ENCODE peak calls at places on chromosomes 6 and 20, in nine cellular contexts. L, O, Y, H, T, V, Z, I and B are unnamed samples.

GRCh38 chr6:3330199-3330598 is 71.5 kb downstream of the PSMG4 start:
- DNase-seq in T (no peak), Y (no peak), I (no peak), L (no peak), Z (no peak), O (no peak), V (no peak), H (no peak), B (no peak)

GRCh38 chr6:63899550-63899949 is 263.9 kb downstream of the PHF3 start:
- DNase-seq in T (no peak), I (no peak), O (no peak), Z (no peak), L (no peak), Y (no peak), V (no peak), H (peak), B (peak)

GRCh38 chr6:53727748-53728147 is 62.2 kb upstream of the KLHL31 start:
- DNase-seq in H (no peak), T (no peak), V (no peak), I (no peak), L (peak), Y (no peak), Z (no peak), O (no peak), B (peak)

GRCh38 chr6:40160826-40161225 is 226.6 kb upstream of the MOCS1 start:
- DNase-seq in I (no peak), V (no peak), Z (no peak), T (no peak), Y (peak), H (no peak), O (no peak), L (no peak), B (peak)

GRCh38 chr20:53895385-53895755 is 175.0 kb downstream of the BCAS1 start:
- DNase-seq in L (no peak), T (no peak), I (no peak), O (no peak), Y (no peak), Z (no peak), H (no peak), V (peak), B (no peak)

GRCh38 chr6:52551483-52552277 is 25.2 kb downstream of the TRAM2 start:
- DNase-seq in L (peak), H (peak), Y (peak), V (no peak), Z (no peak), I (no peak), O (no peak), T (no peak), B (peak)

GRCh38 chr6:125300992-125301434 is 754 bp downstream of the HDDC2 start:
- DNase-seq in O (no peak), T (no peak), Y (no peak), L (peak), V (no peak), I (no peak), Z (no peak), H (no peak), B (peak)

GRCh38 chr6:139531148-139531547 is 156.7 kb upstream of the CITED2 start:
- DNase-seq in I (peak), Y (peak), O (peak), H (peak), T (no peak), L (peak), V (no peak), Z (no peak), B (peak)

GRCh38 chr6:28355743-28356665 is 6.3 kb downstream of the ZKSCAN3 start:
- DNase-seq in H (peak), Z (peak), Y (peak), O (peak), V (peak), T (peak), L (peak), I (peak), B (peak)

GRCh38 chr6:22929228-22929627 is 359.9 kb downstream of the HDGFL1 start:
- DNase-seq in L (peak), O (no peak), I (no peak), T (no peak), Y (no peak), Z (no peak), H (no peak), V (no peak), B (no peak)

GRCh38 chr20:57450931-57451330 is 59.7 kb downstream of the RBM38 start:
- DNase-seq in L (no peak), Z (no peak), T (no peak), H (no peak), I (no peak), Y (no peak), V (peak), O (no peak), B (no peak)

GRCh38 chr6:160911949-160912348 is 79.6 kb upstream of the MAP3K4 start:
- DNase-seq in T (no peak), O (no peak), Z (no peak), I (no peak), Y (no peak), L (no peak), V (no peak), H (no peak), B (no peak)

GRCh38 chr20:8932192-8933150 is 136.4 kb upstream of the PLCB4 start:
- DNase-seq in I (no peak), Z (no peak), O (no peak), T (peak), H (peak), Y (peak), V (no peak), L (peak), B (peak)

GRCh38 chr6:129678463-129678862 is 31.5 kb downstream of the ARHGAP18 start:
- DNase-seq in T (no peak), Y (no peak), O (no peak), Z (no peak), L (no peak), H (no peak), V (no peak), I (no peak), B (no peak)

GRCh38 chr6:100622907-100623692 is 158.4 kb upstream of the SIM1 start:
- DNase-seq in O (no peak), V (no peak), H (no peak), I (no peak), T (no peak), Y (no peak), Z (no peak), L (peak), B (peak)

GRCh38 chr6:89792881-89793280 is 26.7 kb downstream of the MDN1 start:
- DNase-seq in V (peak), Z (no peak), T (no peak), H (peak), I (no peak), O (no peak), L (peak), Y (peak), B (peak)

GRCh38 chr6:42177514-42178364 is 4.6 kb downstream of the GUCA1A start:
- DNase-seq in T (no peak), V (no peak), Y (no peak), Z (no peak), O (no peak), H (no peak), L (peak), I (no peak), B (no peak)

GRCh38 chr6:129208415-129209034 is 325.6 kb downstream of the LAMA2 start:
- DNase-seq in T (no peak), Y (no peak), Z (no peak), H (no peak), L (no peak), O (no peak), I (no peak), V (no peak), B (no peak)

GRCh38 chr6:136592930-136593673 is 42.9 kb upstream of the MAP7 start:
- DNase-seq in T (no peak), V (no peak), L (peak), Z (no peak), H (peak), I (no peak), O (no peak), Y (peak), B (peak)